ENCODE peak calls at places on chromosome 9, in eight cellular contexts. K, I, V, N, G, L, R and E are unnamed samples.

GRCh38 chr9:5140151-5140550 is 45.3 kb downstream of the INSL6 start:
- DNase-seq in K (no peak), I (no peak), V (no peak), N (no peak), G (no peak), L (no peak), R (no peak), E (no peak)

GRCh38 chr9:133238851-133239532 is 29.9 kb upstream of the OBP2B start:
- DNase-seq in K (peak), I (peak), V (peak), N (peak), G (peak), L (peak), R (peak), E (peak)

GRCh38 chr9:21995652-21996275 is 1.2 kb downstream of the CDKN2B-AS1 start:
- DNase-seq in K (no peak), I (no peak), V (peak), N (no peak), G (peak), L (peak), R (no peak), E (no peak)

GRCh38 chr9:105296889-105297288 is 52.4 kb downstream of the SLC44A1 start:
- DNase-seq in K (peak), I (peak), V (no peak), N (peak), G (peak), L (no peak), R (peak), E (no peak)

GRCh38 chr9:16519001-16519400 is 351.5 kb downstream of the BNC2 start:
- DNase-seq in K (no peak), I (no peak), V (no peak), N (no peak), G (no peak), L (no peak), R (no peak), E (no peak)

GRCh38 chr9:107644774-107645463 is 155.3 kb upstream of the KLF4 start:
- DNase-seq in K (no peak), I (no peak), V (no peak), N (no peak), G (no peak), L (no peak), R (no peak), E (no peak)

GRCh38 chr9:93673844-93674334 is 97.5 kb downstream of the PHF2 start:
- DNase-seq in K (no peak), I (no peak), V (no peak), N (no peak), G (no peak), L (no peak), R (no peak), E (no peak)

GRCh38 chr9:29297592-29297991 is 1724.3 kb upstream of the C9orf72 start:
- DNase-seq in K (no peak), I (no peak), V (no peak), N (no peak), G (no peak), L (no peak), R (no peak), E (no peak)

GRCh38 chr9:109256381-109256780 is 64.5 kb downstream of the EPB41L4B start:
- DNase-seq in K (no peak), I (no peak), V (no peak), N (no peak), G (peak), L (peak), R (no peak), E (no peak)

GRCh38 chr9:4620046-4620765 is 41.9 kb upstream of the PLPP6 start:
- DNase-seq in K (no peak), I (no peak), V (no peak), N (no peak), G (no peak), L (no peak), R (no peak), E (no peak)

GRCh38 chr9:131539223-131539923 is 6.0 kb upstream of the PRRT1B start:
- DNase-seq in K (no peak), I (no peak), V (no peak), N (no peak), G (no peak), L (no peak), R (no peak), E (no peak)

GRCh38 chr9:70540016-70540415 is 125.6 kb upstream of the KLF9 start:
- DNase-seq in K (no peak), I (no peak), V (no peak), N (no peak), G (no peak), L (no peak), R (no peak), E (no peak)

GRCh38 chr9:119159386-119159785 is 209.8 kb downstream of the BRINP1 start:
- DNase-seq in K (no peak), I (no peak), V (no peak), N (no peak), G (no peak), L (no peak), R (no peak), E (no peak)

GRCh38 chr9:33429256-33430080 is 17.9 kb downstream of the AQP3 start:
- DNase-seq in K (no peak), I (no peak), V (no peak), N (no peak), G (no peak), L (no peak), R (no peak), E (no peak)

GRCh38 chr9:94011134-94011533 is 56.0 kb upstream of the BARX1 start:
- DNase-seq in K (peak), I (no peak), V (no peak), N (no peak), G (no peak), L (no peak), R (no peak), E (no peak)

GRCh38 chr9:124660341-124660801 is 110.7 kb downstream of the NR6A1 start:
- DNase-seq in K (no peak), I (no peak), V (peak), N (peak), G (peak), L (peak), R (peak), E (peak)

GRCh38 chr9:18390393-18390792 is 83.6 kb upstream of the ADAMTSL1 start:
- DNase-seq in K (no peak), I (peak), V (no peak), N (no peak), G (peak), L (no peak), R (no peak), E (no peak)

GRCh38 chr9:108052431-108053080 is 563.0 kb upstream of the KLF4 start:
- DNase-seq in K (no peak), I (no peak), V (no peak), N (no peak), G (peak), L (no peak), R (peak), E (no peak)

GRCh38 chr9:132851421-132851792 is 26.7 kb downstream of the AK8 start:
- DNase-seq in K (no peak), I (no peak), V (no peak), N (no peak), G (no peak), L (no peak), R (no peak), E (no peak)

GRCh38 chr9:69971643-69972449 is 71.8 kb upstream of the MAMDC2 start:
- DNase-seq in K (peak), I (no peak), V (peak), N (peak), G (peak), L (peak), R (peak), E (peak)

GRCh38 chr9:19375536-19375935 is 4.5 kb downstream of the RPS6 start:
- DNase-seq in K (no peak), I (peak), V (no peak), N (no peak), G (no peak), L (no peak), R (no peak), E (no peak)

GRCh38 chr9:115494393-115494792 is 376.4 kb upstream of the TNC start:
- DNase-seq in K (no peak), I (no peak), V (no peak), N (no peak), G (peak), L (no peak), R (no peak), E (no peak)

GRCh38 chr9:89871871-89872331 is 267.1 kb downstream of the GADD45G start:
- DNase-seq in K (no peak), I (no peak), V (no peak), N (no peak), G (no peak), L (no peak), R (no peak), E (no peak)

GRCh38 chr9:93184439-93185221 is 691 bp downstream of the WNK2 start:
- DNase-seq in K (no peak), I (no peak), V (peak), N (no peak), G (no peak), L (no peak), R (peak), E (peak)

GRCh38 chr9:135221951-135222631 is 134.6 kb downstream of the OLFM1 start:
- DNase-seq in K (no peak), I (no peak), V (no peak), N (no peak), G (no peak), L (no peak), R (no peak), E (no peak)

GRCh38 chr9:94085062-94085639 is 887 bp downstream of the PTPDC1 start:
- DNase-seq in K (peak), I (no peak), V (no peak), N (no peak), G (peak), L (no peak), R (no peak), E (no peak)

GRCh38 chr9:2125909-2126308 is 110.8 kb downstream of the SMARCA2 start:
- DNase-seq in K (no peak), I (no peak), V (peak), N (no peak), G (no peak), L (no peak), R (no peak), E (peak)

GRCh38 chr9:83708515-83709158 is 879 bp upstream of the UBQLN1 start:
- DNase-seq in K (no peak), I (peak), V (peak), N (peak), G (peak), L (no peak), R (no peak), E (peak)

GRCh38 chr9:130835441-130836298 is 616 bp downstream of the ABL1 start:
- DNase-seq in K (no peak), I (no peak), V (peak), N (peak), G (peak), L (no peak), R (no peak), E (peak)